ENCODE peak calls at places on chromosomes 4 and X, in nine cellular contexts. F is cardiac fibroblast; R is activated CD8-positive, alpha-beta memory T cell treated with anti-CD3 and anti-CD28 coated beads for 48 hours; I is HCEC 1CT; A is MM.1S; X is right cardiac atrium; V is ovary; Y is activated naive CD4-positive, alpha-beta T cell; W is suprapubic skin. E is an unnamed sample.

GRCh38 chr4:48801739-48802138 is 21.7 kb upstream of the FRYL start:
- DNase-seq in F (peak), R (no peak), I (no peak), A (no peak), X (no peak), V (no peak), Y (no peak), W (no peak), E (no peak)

GRCh38 chr4:76539979-76540378 is 105.0 kb downstream of the SHROOM3 start:
- DNase-seq in F (peak), R (no peak), I (no peak), A (no peak), X (no peak), V (no peak), Y (no peak), W (no peak), E (no peak)

GRCh38 chr4:153988446-153988845 is 199.6 kb upstream of the SFRP2 start:
- DNase-seq in F (peak), R (no peak), I (no peak), A (no peak), X (no peak), V (no peak), Y (no peak), W (no peak), E (no peak)

GRCh38 chr4:176668324-176668723 is 124.4 kb downstream of the VEGFC start:
- DNase-seq in F (peak), R (no peak), I (no peak), A (no peak), X (no peak), V (no peak), Y (no peak), W (no peak), E (no peak)

GRCh38 chr4:109207060-109207459 is 95.4 kb downstream of the COL25A1 start:
- DNase-seq in F (peak), R (no peak), I (peak), A (no peak), X (no peak), V (no peak), Y (no peak), W (no peak), E (no peak)

GRCh38 chr4:6180841-6181631 is 19.3 kb downstream of the JAKMIP1 start:
- DNase-seq in F (no peak), R (peak), I (no peak), A (peak), X (no peak), V (no peak), Y (no peak), W (no peak), E (no peak)

GRCh38 chr4:184265566-184266351 is 48.1 kb upstream of the ENPP6 start:
- DNase-seq in F (peak), R (no peak), I (peak), A (peak), X (no peak), V (no peak), Y (no peak), W (no peak), E (no peak)

GRCh38 chrX:150477364-150477763 is 91.1 kb upstream of the MTM1 start:
- DNase-seq in F (no peak), R (no peak), I (no peak), A (no peak), X (no peak), V (no peak), Y (no peak), W (no peak), E (no peak)

GRCh38 chr4:14269824-14270223 is 642.3 kb upstream of the BOD1L1 start:
- DNase-seq in F (no peak), R (no peak), I (no peak), A (peak), X (no peak), V (no peak), Y (no peak), W (no peak), E (no peak)

GRCh38 chr4:37542749-37543148 is 143.4 kb downstream of the RELL1 start:
- DNase-seq in F (no peak), R (no peak), I (no peak), A (no peak), X (no peak), V (no peak), Y (no peak), W (no peak), E (no peak)

GRCh38 chr4:6746721-6747689 is 31.0 kb downstream of the BLOC1S4 start:
- DNase-seq in F (peak), R (no peak), I (no peak), A (no peak), X (peak), V (no peak), Y (no peak), W (no peak), E (no peak)

GRCh38 chr4:40672528-40673522 is 43.2 kb upstream of the RBM47 start:
- DNase-seq in F (peak), R (peak), I (peak), A (no peak), X (peak), V (peak), Y (no peak), W (no peak), E (peak)

GRCh38 chr4:38046735-38047487 is 86.7 kb downstream of the PTTG2 start:
- DNase-seq in F (peak), R (no peak), I (peak), A (no peak), X (no peak), V (no peak), Y (no peak), W (no peak), E (peak)

E was measured in GM23338.